ENCODE peak calls at places on chromosome X, in six cellular contexts. B, J, C, G, R and T are unnamed samples.

GRCh38 chrX:95956780-95957179 is 727.9 kb upstream of the DIAPH2 start:
- DNase-seq in B (no peak), J (no peak), C (no peak), G (no peak), R (no peak), T (no peak)

GRCh38 chrX:153832732-153833131 is 2.4 kb upstream of the PDZD4 start:
- DNase-seq in B (no peak), J (no peak), C (no peak), G (no peak), R (no peak), T (no peak)

GRCh38 chrX:140765043-140765784 is 55.7 kb downstream of the LINC00632 start:
- DNase-seq in B (no peak), J (no peak), C (peak), G (no peak), R (no peak), T (peak)

GRCh38 chrX:2589186-2590020 is 88.6 kb upstream of the DHRSX start:
- DNase-seq in B (no peak), J (no peak), C (peak), G (no peak), R (no peak), T (no peak)

GRCh38 chrX:47900833-47901232 is 64.1 kb downstream of the ZNF81 start:
- DNase-seq in B (no peak), J (no peak), C (no peak), G (no peak), R (no peak), T (no peak)

GRCh38 chrX:29518100-29518499 is 697.3 kb upstream of the MAGEB2 start:
- DNase-seq in B (no peak), J (no peak), C (no peak), G (no peak), R (no peak), T (peak)

GRCh38 chrX:12975999-12976558 is 1.2 kb downstream of the TMSB4X start:
- DNase-seq in B (no peak), J (peak), C (peak), G (no peak), R (no peak), T (peak)

GRCh38 chrX:25810202-25810601 is 327.9 kb upstream of the MAGEB18 start:
- DNase-seq in B (no peak), J (no peak), C (no peak), G (no peak), R (no peak), T (peak)

GRCh38 chrX:131288738-131289511 is at the start of gene IGSF1:
- DNase-seq in B (peak), J (peak), C (peak), G (no peak), R (no peak), T (peak)

GRCh38 chrX:72280210-72280882 is 3.3 kb upstream of the RPS4X start:
- DNase-seq in B (no peak), J (no peak), C (no peak), G (no peak), R (no peak), T (no peak)

GRCh38 chrX:20680998-20681397 is 414.3 kb upstream of the RPS6KA3 start:
- DNase-seq in B (no peak), J (no peak), C (peak), G (no peak), R (no peak), T (peak)

GRCh38 chrX:66018585-66019309 is 21.1 kb downstream of the VSIG4 start:
- DNase-seq in B (no peak), J (no peak), C (no peak), G (no peak), R (no peak), T (no peak)

GRCh38 chrX:7083021-7083420 is 64.5 kb upstream of the STS start:
- DNase-seq in B (no peak), J (no peak), C (no peak), G (no peak), R (no peak), T (no peak)

GRCh38 chrX:154967603-154968002 is 54.9 kb downstream of the F8 start:
- DNase-seq in B (no peak), J (no peak), C (no peak), G (no peak), R (no peak), T (no peak)

GRCh38 chrX:151359931-151360871 is 36.8 kb upstream of the VMA21 start:
- DNase-seq in B (peak), J (no peak), C (peak), G (no peak), R (peak), T (peak)

GRCh38 chrX:147832707-147833348 is 78.9 kb upstream of the FMR1 start:
- DNase-seq in B (no peak), J (no peak), C (no peak), G (no peak), R (no peak), T (no peak)

GRCh38 chrX:135463937-135464336 is 42.2 kb downstream of the SMIM10L2A start:
- DNase-seq in B (no peak), J (no peak), C (peak), G (no peak), R (no peak), T (peak)
- TF ChIP-seq CTCF in B (no peak), J (peak), C (peak), G (peak), R (no peak), T (peak)

GRCh38 chrX:108160309-108160708 is 68.7 kb downstream of the ATG4A start:
- DNase-seq in B (no peak), J (no peak), C (no peak), G (no peak), R (no peak), T (no peak)
- H3K4me3 ChIP-seq in B (no peak), J (no peak), C (no peak), G (no peak), R (no peak), T (no peak)

DNA sequence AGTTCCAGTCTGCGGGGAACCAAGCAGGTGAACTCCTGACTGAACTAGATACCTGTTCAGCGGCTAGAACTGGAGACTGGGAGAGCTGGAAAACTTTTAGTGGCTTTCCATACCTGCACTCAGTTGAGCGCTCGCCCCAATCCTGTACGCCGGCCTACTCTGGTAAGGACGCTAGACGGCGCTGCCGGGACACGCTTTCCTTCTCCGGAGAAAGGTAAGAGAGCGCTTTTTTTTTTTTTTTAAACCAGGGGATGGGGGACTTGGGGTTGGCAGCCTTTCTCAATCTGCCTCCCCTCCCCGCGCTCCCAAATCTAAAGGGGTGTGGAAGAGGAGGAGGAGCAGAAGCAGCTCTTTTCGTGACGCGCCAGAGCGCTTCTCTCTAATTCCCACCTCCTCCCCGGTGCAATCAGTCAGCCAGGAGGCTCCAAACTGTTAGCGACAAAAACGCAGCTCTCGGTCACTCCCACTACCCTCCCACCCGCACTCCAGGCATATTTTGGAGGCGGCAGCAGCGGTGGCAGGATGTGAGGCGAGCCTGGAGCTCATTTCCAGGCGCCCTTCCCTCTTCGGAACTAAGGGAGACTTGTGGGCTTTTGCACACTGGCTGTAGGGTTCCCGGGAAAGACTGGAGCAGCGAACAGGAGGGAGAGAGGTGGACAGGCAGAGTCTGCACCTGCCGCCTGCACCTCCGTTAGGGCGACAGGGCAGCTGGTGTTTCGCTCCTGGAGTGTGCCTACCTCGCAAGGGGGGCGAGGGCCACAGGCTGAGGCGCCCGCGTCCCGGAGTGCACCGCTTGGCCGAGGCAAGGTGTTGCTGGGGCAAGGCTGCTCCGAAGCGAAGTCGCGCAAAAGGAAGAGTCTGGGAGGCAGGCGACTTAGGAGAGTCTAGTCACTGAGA is at the start of gene IL1RAPL2:
- DNase-seq in B (peak), J (no peak), C (no peak), G (no peak), R (no peak), T (peak)
- TF ChIP-seq CTCF in B (peak), J (peak), C (peak), G (peak), R (no peak), T (peak)

GRCh38 chrX:40644821-40645358 is 2.5 kb downstream of the CXorf38 start:
- DNase-seq in B (peak), J (peak), C (peak), G (peak), R (no peak), T (peak)
- H3K4me3 ChIP-seq in B (no peak), J (peak), C (peak), G (peak), R (peak), T (peak)

DNA sequence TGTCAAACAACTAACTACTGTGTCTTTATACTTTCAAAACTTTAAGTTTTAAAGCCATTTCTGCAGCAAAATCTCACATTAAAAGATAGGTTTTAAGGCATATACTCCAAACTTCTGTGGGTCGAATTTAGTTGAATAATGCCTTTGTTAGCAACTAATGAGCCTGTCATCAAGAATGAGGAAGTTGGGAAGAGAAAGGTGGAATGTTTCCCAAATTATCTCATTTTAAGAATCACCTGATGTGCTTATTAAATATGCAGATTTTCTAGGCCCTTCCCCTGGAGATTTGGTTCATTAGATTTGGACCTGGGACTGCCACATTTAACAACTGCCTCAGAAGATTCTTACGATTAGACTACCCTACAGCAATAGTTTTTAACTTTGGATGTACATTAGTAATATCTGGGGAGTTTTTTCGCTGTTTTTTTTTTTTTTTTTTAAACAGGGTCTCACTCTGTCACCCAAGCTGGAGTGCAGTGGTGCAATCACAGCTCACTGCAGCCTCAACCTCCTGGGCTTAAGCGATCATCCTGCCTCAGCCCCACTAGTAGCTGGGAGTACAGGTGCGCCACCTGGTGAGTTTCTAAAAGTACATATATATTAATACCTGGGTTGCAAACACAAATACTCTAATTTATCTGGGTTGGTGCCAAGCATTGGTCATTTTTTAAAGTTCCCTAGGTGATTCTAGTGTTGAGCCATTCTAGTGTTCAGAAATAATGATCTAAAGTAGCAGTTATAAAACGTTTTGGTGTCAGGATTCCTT is 16.1 kb upstream of the TASL start:
- DNase-seq in B (peak), J (no peak), C (no peak), G (no peak), R (no peak), T (no peak)
- TF ChIP-seq CTCF in B (no peak), J (no peak), C (no peak), G (no peak), R (no peak), T (no peak)

GRCh38 chrX:116009871-116010710 is 160.5 kb upstream of the AGTR2 start:
- DNase-seq in B (peak), J (peak), C (no peak), G (no peak), R (no peak), T (no peak)
- H3K4me3 ChIP-seq in B (no peak), J (no peak), C (no peak), G (no peak), R (no peak), T (no peak)

GRCh38 chrX:51182545-51182944 is 150.1 kb upstream of the NUDT10 start:
- DNase-seq in B (no peak), J (no peak), C (no peak), G (no peak), R (no peak), T (no peak)
- TF ChIP-seq CTCF in B (no peak), J (no peak), C (no peak), G (no peak), R (no peak), T (no peak)

GRCh38 chrX:10618911-10619310 is 1.5 kb downstream of the MID1 start:
- DNase-seq in B (no peak), J (no peak), C (no peak), G (no peak), R (no peak), T (peak)

GRCh38 chrX:10620121-10620699 is at the start of gene MID1:
- DNase-seq in B (peak), J (peak), C (peak), G (no peak), R (no peak), T (peak)

GRCh38 chrX:10617964-10618342 is 2.4 kb downstream of the MID1 start:
- DNase-seq in B (no peak), J (no peak), C (peak), G (no peak), R (no peak), T (no peak)

GRCh38 chrX:10617186-10617963 is 3.0 kb downstream of the MID1 start:
- DNase-seq in B (no peak), J (no peak), C (peak), G (no peak), R (no peak), T (no peak)

GRCh38 chrX:10619311-10620015 is 922 bp downstream of the MID1 start:
- DNase-seq in B (no peak), J (no peak), C (no peak), G (no peak), R (no peak), T (peak)
- H3K4me3 ChIP-seq in B (peak), J (peak), C (peak), G (peak), R (no peak), T (peak)